ENCODE peak calls at places on chromosome X, in ten cellular contexts. S, X, C, I, N, K, E, Q, O and J are unnamed samples.

GRCh38 chrX:151675121-151675746 is 20.0 kb upstream of the PRRG3 start:
- DNase-seq in S (no peak), X (no peak), C (no peak), I (no peak), N (no peak), K (no peak), E (no peak), Q (no peak), O (no peak), J (no peak)

GRCh38 chrX:39133971-39134370 is 332.7 kb downstream of the MID1IP1 start:
- DNase-seq in S (no peak), X (no peak), C (no peak), I (peak), N (no peak), K (no peak), E (no peak), Q (no peak), O (peak), J (no peak)

GRCh38 chrX:19585370-19586082 is 70.2 kb upstream of the MAP3K15 start:
- DNase-seq in S (no peak), X (no peak), C (no peak), I (no peak), N (no peak), K (no peak), E (no peak), Q (no peak), O (no peak), J (peak)

GRCh38 chrX:30488092-30488491 is 89.5 kb downstream of the TASL start:
- DNase-seq in S (peak), X (no peak), C (no peak), I (no peak), N (no peak), K (peak), E (peak), Q (no peak), O (no peak), J (no peak)

GRCh38 chrX:17654116-17654515 is 83.2 kb upstream of the SCML1 start:
- DNase-seq in S (no peak), X (no peak), C (no peak), I (no peak), N (no peak), K (no peak), E (no peak), Q (no peak), O (no peak), J (no peak)

GRCh38 chrX:85569691-85570090 is 190.2 kb upstream of the POF1B start:
- DNase-seq in S (no peak), X (no peak), C (no peak), I (no peak), N (no peak), K (no peak), E (no peak), Q (no peak), O (no peak), J (no peak)

GRCh38 chrX:68697036-68697435 is 49.6 kb downstream of the STARD8 start:
- DNase-seq in S (no peak), X (no peak), C (no peak), I (no peak), N (no peak), K (no peak), E (no peak), Q (no peak), O (no peak), J (no peak)

GRCh38 chrX:134625315-134625718 is 33.0 kb downstream of the PLAC1 start:
- DNase-seq in S (peak), X (no peak), C (no peak), I (peak), N (no peak), K (no peak), E (no peak), Q (peak), O (no peak), J (no peak)

GRCh38 chrX:82127228-82128123 is 925.6 kb downstream of the SH3BGRL start:
- DNase-seq in S (no peak), X (no peak), C (no peak), I (no peak), N (no peak), K (peak), E (no peak), Q (no peak), O (no peak), J (no peak)

GRCh38 chrX:28584025-28584424 is 3.2 kb upstream of the IL1RAPL1 start:
- DNase-seq in S (no peak), X (no peak), C (no peak), I (no peak), N (no peak), K (no peak), E (no peak), Q (no peak), O (no peak), J (no peak)

GRCh38 chrX:25858273-25858880 is 279.8 kb upstream of the MAGEB18 start:
- DNase-seq in S (peak), X (no peak), C (no peak), I (no peak), N (no peak), K (no peak), E (no peak), Q (no peak), O (no peak), J (no peak)

GRCh38 chrX:120514236-120514635 is 45.1 kb upstream of the LAMP2 start:
- DNase-seq in S (peak), X (no peak), C (no peak), I (no peak), N (peak), K (peak), E (peak), Q (no peak), O (peak), J (no peak)

GRCh38 chrX:18455384-18455783 is 30.0 kb downstream of the CDKL5 start:
- DNase-seq in S (no peak), X (no peak), C (no peak), I (no peak), N (no peak), K (no peak), E (no peak), Q (no peak), O (no peak), J (no peak)

GRCh38 chrX:153821066-153821465 is 9.3 kb downstream of the PDZD4 start:
- DNase-seq in S (no peak), X (no peak), C (no peak), I (no peak), N (no peak), K (no peak), E (no peak), Q (no peak), O (no peak), J (no peak)

GRCh38 chrX:109629310-109629709 is 4.3 kb upstream of the KCNE5 start:
- DNase-seq in S (peak), X (no peak), C (no peak), I (no peak), N (no peak), K (no peak), E (no peak), Q (no peak), O (no peak), J (no peak)

GRCh38 chrX:44898411-44899221 is 25.6 kb downstream of the KDM6A start:
- DNase-seq in S (no peak), X (no peak), C (no peak), I (no peak), N (peak), K (no peak), E (no peak), Q (no peak), O (no peak), J (no peak)

GRCh38 chrX:97743014-97743413 is 859.3 kb downstream of the RPA4 start:
- DNase-seq in S (no peak), X (no peak), C (no peak), I (no peak), N (no peak), K (no peak), E (no peak), Q (no peak), O (peak), J (no peak)

GRCh38 chrX:42715689-42716022 is 62.3 kb downstream of the PPP1R2C start:
- DNase-seq in S (no peak), X (no peak), C (no peak), I (no peak), N (no peak), K (no peak), E (no peak), Q (no peak), O (no peak), J (no peak)

GRCh38 chrX:42710452-42710851 is 67.5 kb downstream of the PPP1R2C start:
- DNase-seq in S (no peak), X (no peak), C (no peak), I (no peak), N (no peak), K (no peak), E (no peak), Q (no peak), O (no peak), J (no peak)

GRCh38 chrX:42720209-42720608 is 57.8 kb downstream of the PPP1R2C start:
- DNase-seq in S (no peak), X (no peak), C (no peak), I (no peak), N (no peak), K (no peak), E (no peak), Q (no peak), O (no peak), J (no peak)

DNA sequence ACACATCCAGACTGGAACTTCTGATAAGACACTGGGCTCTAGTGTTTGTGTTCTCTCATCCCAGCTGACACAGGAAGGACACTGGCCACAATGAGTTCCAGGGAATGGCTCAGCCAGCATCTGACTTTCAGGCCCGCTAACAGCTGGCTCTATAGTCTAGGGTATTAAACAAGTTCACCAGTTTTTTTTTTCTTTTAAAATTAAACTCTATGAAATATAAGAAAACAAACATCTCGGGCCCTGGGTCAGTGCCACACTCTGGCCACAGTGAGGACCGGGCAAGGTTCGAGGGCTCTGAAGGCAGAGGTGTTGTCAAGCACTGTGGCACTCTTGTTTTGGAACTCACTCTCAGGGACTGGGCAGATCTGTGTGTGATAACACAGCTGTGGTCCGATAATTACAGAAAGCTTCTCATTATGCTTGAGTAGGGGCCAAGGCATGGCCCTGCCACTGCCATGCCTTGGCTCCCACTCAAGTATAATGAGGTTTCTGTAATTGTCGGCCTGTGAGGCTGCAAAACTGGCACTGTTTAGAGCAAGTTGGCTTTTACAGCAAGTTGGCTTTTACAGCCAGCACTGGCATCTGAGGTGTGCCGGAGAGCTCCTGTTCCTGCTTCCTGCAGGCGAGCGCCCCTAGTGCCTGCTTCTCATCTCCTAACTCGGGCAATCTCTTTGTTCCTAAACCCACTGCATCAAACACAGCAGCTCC is 62.8 kb downstream of the PPP1R2C start:
- DNase-seq in S (no peak), X (no peak), C (peak), I (peak), N (peak), K (no peak), E (no peak), Q (no peak), O (peak), J (peak)
- TF ChIP-seq CTCF in S (peak), X (peak), C (peak), I (peak), N (peak), K (no peak), E (no peak), Q (peak), O (peak), J (peak)

DNA sequence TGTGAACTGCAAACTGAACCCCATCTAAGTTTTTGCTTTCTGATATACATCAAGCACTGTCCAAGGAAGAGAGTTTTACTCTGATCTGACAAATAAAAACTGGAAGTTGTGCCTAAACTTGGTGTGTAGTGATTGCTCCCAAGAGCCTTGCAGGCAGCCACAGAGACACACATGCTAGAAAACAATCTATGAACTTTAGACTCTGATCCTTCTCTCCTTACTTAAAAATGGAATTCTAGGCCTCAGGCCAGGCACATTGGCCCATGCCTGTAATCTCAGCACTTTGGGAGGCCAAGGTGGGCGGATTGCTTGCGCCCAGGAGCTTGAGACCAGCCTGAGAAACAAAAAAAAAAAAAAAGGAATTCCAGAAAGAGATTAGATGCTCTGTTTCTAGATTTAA is 45.7 kb upstream of the S100G start:
- DNase-seq in S (peak), X (no peak), C (no peak), I (no peak), N (no peak), K (no peak), E (no peak), Q (no peak), O (no peak), J (no peak)
- TF ChIP-seq CTCF in S (no peak), X (no peak), C (no peak), I (no peak), N (no peak), K (no peak), E (no peak), Q (no peak), O (no peak), J (no peak)

GRCh38 chrX:102659790-102660757 is 8.8 kb downstream of the GPRASP1 start:
- DNase-seq in S (peak), X (peak), C (peak), I (peak), N (no peak), K (peak), E (peak), Q (peak), O (peak), J (peak)
- TF ChIP-seq CTCF in S (peak), X (peak), C (peak), I (no peak), N (no peak), K (no peak), E (no peak), Q (no peak), O (no peak), J (no peak)

GRCh38 chrX:71558920-71559319 is 19.3 kb upstream of the GCNA start:
- DNase-seq in S (no peak), X (no peak), C (no peak), I (no peak), N (no peak), K (no peak), E (no peak), Q (no peak), O (no peak), J (no peak)

GRCh38 chrX:71565634-71566033 is 12.6 kb upstream of the GCNA start:
- DNase-seq in S (peak), X (no peak), C (no peak), I (no peak), N (no peak), K (no peak), E (no peak), Q (no peak), O (no peak), J (no peak)

DNA sequence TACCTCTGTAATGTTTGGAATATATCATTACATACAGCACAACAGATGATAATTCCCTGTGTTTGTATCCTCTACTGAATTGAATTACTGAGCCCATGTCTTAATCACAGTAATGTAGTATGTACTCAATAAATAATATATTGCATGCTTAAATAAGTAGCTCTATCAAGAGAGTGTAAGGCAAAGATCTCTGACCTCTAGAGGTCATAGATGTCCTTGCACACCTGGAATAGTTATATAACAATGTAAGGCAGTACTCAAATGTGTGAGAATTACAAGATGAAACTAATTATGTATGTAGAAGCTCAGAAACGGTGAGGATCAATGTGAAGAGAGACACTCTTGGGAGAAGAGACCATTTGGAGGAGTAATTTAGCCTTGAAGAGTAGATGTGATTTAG is 14.3 kb upstream of the GCNA start:
- DNase-seq in S (no peak), X (no peak), C (no peak), I (no peak), N (no peak), K (no peak), E (no peak), Q (no peak), O (no peak), J (no peak)
- TF ChIP-seq CTCF in S (no peak), X (no peak), C (no peak), I (no peak), N (no peak), K (no peak), E (no peak), Q (no peak), O (no peak), J (no peak)

GRCh38 chrX:57528670-57529255 is 63.0 kb upstream of the ZXDB start:
- DNase-seq in S (peak), X (no peak), C (no peak), I (no peak), N (peak), K (no peak), E (no peak), Q (no peak), O (peak), J (no peak)
- TF ChIP-seq CTCF in S (peak), X (peak), C (no peak), I (no peak), N (peak), K (no peak), E (peak), Q (no peak), O (no peak), J (no peak)

GRCh38 chrX:111360839-111361238 is 51.2 kb downstream of the DCX start:
- DNase-seq in S (no peak), X (no peak), C (no peak), I (no peak), N (no peak), K (no peak), E (no peak), Q (no peak), O (no peak), J (no peak)
- TF ChIP-seq CTCF in S (no peak), X (peak), C (no peak), I (no peak), N (no peak), K (no peak), E (no peak), Q (no peak), O (no peak), J (no peak)

DNA sequence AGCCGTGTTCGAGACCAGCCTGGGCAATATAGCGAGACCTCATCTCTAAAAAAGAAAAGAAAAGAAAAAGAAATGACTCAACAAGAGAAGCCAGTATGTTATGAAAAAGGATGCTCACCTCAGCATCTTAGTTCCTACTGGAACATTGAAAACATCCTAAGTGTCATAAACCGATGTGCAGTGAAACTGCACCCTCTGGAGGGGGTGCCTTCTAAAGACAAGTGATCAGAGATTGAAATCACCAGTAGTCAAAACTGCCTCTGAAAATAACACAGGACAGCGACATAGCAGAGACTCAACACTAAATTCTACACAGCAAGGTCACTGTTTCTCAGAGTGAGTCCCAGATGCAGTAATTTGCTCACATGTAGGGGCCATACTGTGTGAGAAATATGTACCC is 28.0 kb upstream of the ATP6AP2 start:
- DNase-seq in S (no peak), X (no peak), C (no peak), I (no peak), N (no peak), K (no peak), E (no peak), Q (no peak), O (no peak), J (no peak)
- TF ChIP-seq CTCF in S (no peak), X (peak), C (peak), I (no peak), N (peak), K (no peak), E (no peak), Q (no peak), O (no peak), J (no peak)